ENCODE peak calls at places on chromosomes 3 and 15, in ten cellular contexts. One of them, this sample, is unnamed.

GRCh38 chr3:107062310-107062709 is 314.9 kb upstream of the CCDC54 start:
- DNase-seq in cardiac fibroblast: no peak
- DNase-seq in HS-27A: no peak
- DNase-seq in stimulated activated CD4-positive, alpha-beta T cell treated with anti-CD3 and anti-CD28 coated beads, Interleukin-4, amount 100 ng/mL, for 48 hours: no peak
- DNase-seq in MCF 10A: no peak
- DNase-seq in HT-29: no peak
- DNase-seq in PC-3: no peak
- DNase-seq in effector CD4-positive, alpha-beta T cell: no peak
- DNase-seq in hippocampal formation: no peak
- DNase-seq in cardiac muscle cell: no peak
- DNase-seq in this sample: no peak

GRCh38 chr15:31352911-31353811 is 26.5 kb downstream of the KLF13 start:
- DNase-seq in cardiac muscle cell: peak
- DNase-seq in stimulated activated CD4-positive, alpha-beta T cell treated with anti-CD3 and anti-CD28 coated beads, Interleukin-4, amount 100 ng/mL, for 48 hours: no peak
- DNase-seq in hippocampal formation: peak
- DNase-seq in MCF 10A: no peak
- DNase-seq in HS-27A: no peak
- DNase-seq in HT-29: no peak
- DNase-seq in effector CD4-positive, alpha-beta T cell: no peak
- DNase-seq in PC-3: no peak
- DNase-seq in cardiac fibroblast: peak
- DNase-seq in this sample: no peak

GRCh38 chr3:58952128-58952917 is 97.5 kb downstream of the CFAP20DC start:
- DNase-seq in hippocampal formation: no peak
- DNase-seq in HT-29: no peak
- DNase-seq in effector CD4-positive, alpha-beta T cell: no peak
- DNase-seq in HS-27A: no peak
- DNase-seq in cardiac muscle cell: no peak
- DNase-seq in cardiac fibroblast: peak
- DNase-seq in MCF 10A: no peak
- DNase-seq in PC-3: no peak
- DNase-seq in stimulated activated CD4-positive, alpha-beta T cell treated with anti-CD3 and anti-CD28 coated beads, Interleukin-4, amount 100 ng/mL, for 48 hours: no peak
- DNase-seq in this sample: no peak

GRCh38 chr3:123096701-123097100 is 29.9 kb downstream of the PDIA5 start:
- DNase-seq in MCF 10A: no peak
- DNase-seq in cardiac muscle cell: no peak
- DNase-seq in stimulated activated CD4-positive, alpha-beta T cell treated with anti-CD3 and anti-CD28 coated beads, Interleukin-4, amount 100 ng/mL, for 48 hours: no peak
- DNase-seq in effector CD4-positive, alpha-beta T cell: no peak
- DNase-seq in cardiac fibroblast: peak
- DNase-seq in PC-3: no peak
- DNase-seq in HS-27A: no peak
- DNase-seq in hippocampal formation: peak
- DNase-seq in HT-29: no peak
- DNase-seq in this sample: no peak

GRCh38 chr3:107775958-107776357 is 253.2 kb downstream of the BBX start:
- DNase-seq in effector CD4-positive, alpha-beta T cell: no peak
- DNase-seq in MCF 10A: no peak
- DNase-seq in HS-27A: no peak
- DNase-seq in HT-29: no peak
- DNase-seq in hippocampal formation: no peak
- DNase-seq in cardiac muscle cell: no peak
- DNase-seq in stimulated activated CD4-positive, alpha-beta T cell treated with anti-CD3 and anti-CD28 coated beads, Interleukin-4, amount 100 ng/mL, for 48 hours: no peak
- DNase-seq in PC-3: no peak
- DNase-seq in cardiac fibroblast: no peak
- DNase-seq in this sample: no peak

GRCh38 chr15:65828566-65828965 is 36.5 kb upstream of the DENND4A start:
- DNase-seq in effector CD4-positive, alpha-beta T cell: peak
- DNase-seq in cardiac fibroblast: no peak
- DNase-seq in cardiac muscle cell: no peak
- DNase-seq in PC-3: no peak
- DNase-seq in HS-27A: no peak
- DNase-seq in hippocampal formation: no peak
- DNase-seq in stimulated activated CD4-positive, alpha-beta T cell treated with anti-CD3 and anti-CD28 coated beads, Interleukin-4, amount 100 ng/mL, for 48 hours: no peak
- DNase-seq in HT-29: no peak
- DNase-seq in MCF 10A: no peak
- DNase-seq in this sample: peak

GRCh38 chr15:64324513-64324912 is 31.5 kb downstream of the CSNK1G1 start:
- DNase-seq in HT-29: no peak
- DNase-seq in effector CD4-positive, alpha-beta T cell: no peak
- DNase-seq in cardiac muscle cell: no peak
- DNase-seq in MCF 10A: no peak
- DNase-seq in HS-27A: no peak
- DNase-seq in PC-3: no peak
- DNase-seq in cardiac fibroblast: peak
- DNase-seq in stimulated activated CD4-positive, alpha-beta T cell treated with anti-CD3 and anti-CD28 coated beads, Interleukin-4, amount 100 ng/mL, for 48 hours: no peak
- DNase-seq in hippocampal formation: no peak
- DNase-seq in this sample: no peak

GRCh38 chr3:128603811-128604447 is 46.7 kb downstream of the RPN1 start:
- DNase-seq in stimulated activated CD4-positive, alpha-beta T cell treated with anti-CD3 and anti-CD28 coated beads, Interleukin-4, amount 100 ng/mL, for 48 hours: no peak
- DNase-seq in PC-3: no peak
- DNase-seq in cardiac muscle cell: no peak
- DNase-seq in HT-29: no peak
- DNase-seq in cardiac fibroblast: no peak
- DNase-seq in effector CD4-positive, alpha-beta T cell: no peak
- DNase-seq in hippocampal formation: no peak
- DNase-seq in HS-27A: no peak
- DNase-seq in MCF 10A: no peak
- DNase-seq in this sample: peak

GRCh38 chr15:66535056-66535455 is 29.9 kb downstream of the ZWILCH start:
- DNase-seq in HS-27A: no peak
- DNase-seq in stimulated activated CD4-positive, alpha-beta T cell treated with anti-CD3 and anti-CD28 coated beads, Interleukin-4, amount 100 ng/mL, for 48 hours: no peak
- DNase-seq in cardiac muscle cell: no peak
- DNase-seq in HT-29: no peak
- DNase-seq in hippocampal formation: no peak
- DNase-seq in MCF 10A: no peak
- DNase-seq in cardiac fibroblast: no peak
- DNase-seq in effector CD4-positive, alpha-beta T cell: no peak
- DNase-seq in PC-3: no peak
- DNase-seq in this sample: no peak

GRCh38 chr3:130948929-130949328 is 55.0 kb downstream of the ATP2C1 start:
- DNase-seq in hippocampal formation: no peak
- DNase-seq in HS-27A: no peak
- DNase-seq in MCF 10A: no peak
- DNase-seq in PC-3: no peak
- DNase-seq in stimulated activated CD4-positive, alpha-beta T cell treated with anti-CD3 and anti-CD28 coated beads, Interleukin-4, amount 100 ng/mL, for 48 hours: no peak
- DNase-seq in cardiac fibroblast: no peak
- DNase-seq in effector CD4-positive, alpha-beta T cell: no peak
- DNase-seq in HT-29: no peak
- DNase-seq in cardiac muscle cell: no peak
- DNase-seq in this sample: no peak

GRCh38 chr15:73954188-73955145 is 28.2 kb downstream of the LOXL1 start:
- DNase-seq in hippocampal formation: no peak
- DNase-seq in MCF 10A: no peak
- DNase-seq in HT-29: no peak
- DNase-seq in cardiac fibroblast: no peak
- DNase-seq in cardiac muscle cell: no peak
- DNase-seq in PC-3: no peak
- DNase-seq in HS-27A: no peak
- DNase-seq in stimulated activated CD4-positive, alpha-beta T cell treated with anti-CD3 and anti-CD28 coated beads, Interleukin-4, amount 100 ng/mL, for 48 hours: no peak
- DNase-seq in effector CD4-positive, alpha-beta T cell: no peak
- DNase-seq in this sample: no peak

GRCh38 chr15:67968564-67969440 is 85.3 kb upstream of the PIAS1 start:
- DNase-seq in cardiac muscle cell: no peak
- DNase-seq in stimulated activated CD4-positive, alpha-beta T cell treated with anti-CD3 and anti-CD28 coated beads, Interleukin-4, amount 100 ng/mL, for 48 hours: no peak
- DNase-seq in hippocampal formation: no peak
- DNase-seq in effector CD4-positive, alpha-beta T cell: no peak
- DNase-seq in PC-3: no peak
- DNase-seq in MCF 10A: no peak
- DNase-seq in HS-27A: no peak
- DNase-seq in cardiac fibroblast: no peak
- DNase-seq in HT-29: no peak
- DNase-seq in this sample: no peak

GRCh38 chr3:181868576-181868975 is 156.9 kb downstream of the SOX2 start:
- DNase-seq in PC-3: no peak
- DNase-seq in hippocampal formation: no peak
- DNase-seq in cardiac muscle cell: no peak
- DNase-seq in stimulated activated CD4-positive, alpha-beta T cell treated with anti-CD3 and anti-CD28 coated beads, Interleukin-4, amount 100 ng/mL, for 48 hours: no peak
- DNase-seq in effector CD4-positive, alpha-beta T cell: no peak
- DNase-seq in MCF 10A: no peak
- DNase-seq in cardiac fibroblast: no peak
- DNase-seq in HT-29: no peak
- DNase-seq in HS-27A: no peak
- DNase-seq in this sample: no peak

GRCh38 chr3:138463724-138464489 is 29.5 kb downstream of the ESYT3 start:
- DNase-seq in MCF 10A: no peak
- DNase-seq in cardiac muscle cell: no peak
- DNase-seq in effector CD4-positive, alpha-beta T cell: no peak
- DNase-seq in stimulated activated CD4-positive, alpha-beta T cell treated with anti-CD3 and anti-CD28 coated beads, Interleukin-4, amount 100 ng/mL, for 48 hours: no peak
- DNase-seq in hippocampal formation: no peak
- DNase-seq in HT-29: no peak
- DNase-seq in cardiac fibroblast: no peak
- DNase-seq in PC-3: no peak
- DNase-seq in HS-27A: no peak
- DNase-seq in this sample: no peak

GRCh38 chr3:138426211-138426610 is 8.2 kb upstream of the ESYT3 start:
- DNase-seq in HT-29: peak
- DNase-seq in MCF 10A: no peak
- DNase-seq in cardiac fibroblast: peak
- DNase-seq in effector CD4-positive, alpha-beta T cell: no peak
- DNase-seq in cardiac muscle cell: peak
- DNase-seq in hippocampal formation: no peak
- DNase-seq in stimulated activated CD4-positive, alpha-beta T cell treated with anti-CD3 and anti-CD28 coated beads, Interleukin-4, amount 100 ng/mL, for 48 hours: no peak
- DNase-seq in HS-27A: no peak
- DNase-seq in PC-3: peak
- DNase-seq in this sample: peak

GRCh38 chr3:13188380-13188779 is 115.2 kb upstream of the IQSEC1 start:
- DNase-seq in cardiac muscle cell: no peak
- DNase-seq in PC-3: no peak
- DNase-seq in effector CD4-positive, alpha-beta T cell: no peak
- DNase-seq in cardiac fibroblast: no peak
- DNase-seq in HS-27A: no peak
- DNase-seq in MCF 10A: no peak
- DNase-seq in hippocampal formation: no peak
- DNase-seq in stimulated activated CD4-positive, alpha-beta T cell treated with anti-CD3 and anti-CD28 coated beads, Interleukin-4, amount 100 ng/mL, for 48 hours: no peak
- DNase-seq in HT-29: no peak
- DNase-seq in this sample: no peak

GRCh38 chr3:171967137-171967783 is 72.1 kb upstream of the FNDC3B start:
- DNase-seq in PC-3: peak
- DNase-seq in cardiac muscle cell: no peak
- DNase-seq in MCF 10A: peak
- DNase-seq in HT-29: peak
- DNase-seq in effector CD4-positive, alpha-beta T cell: no peak
- DNase-seq in hippocampal formation: no peak
- DNase-seq in HS-27A: no peak
- DNase-seq in cardiac fibroblast: peak
- DNase-seq in stimulated activated CD4-positive, alpha-beta T cell treated with anti-CD3 and anti-CD28 coated beads, Interleukin-4, amount 100 ng/mL, for 48 hours: no peak
- DNase-seq in this sample: peak

GRCh38 chr3:30577788-30578187 is 28.6 kb upstream of the TGFBR2 start:
- DNase-seq in MCF 10A: no peak
- DNase-seq in HS-27A: no peak
- DNase-seq in cardiac muscle cell: no peak
- DNase-seq in effector CD4-positive, alpha-beta T cell: no peak
- DNase-seq in PC-3: no peak
- DNase-seq in hippocampal formation: no peak
- DNase-seq in HT-29: no peak
- DNase-seq in stimulated activated CD4-positive, alpha-beta T cell treated with anti-CD3 and anti-CD28 coated beads, Interleukin-4, amount 100 ng/mL, for 48 hours: no peak
- DNase-seq in cardiac fibroblast: no peak
- DNase-seq in this sample: no peak